ENCODE peak calls at places on chromosomes 12 and 14, in ten cellular contexts. L is GM23248; A is fibroblast of the aortic adventitia; N is heart left ventricle; S is right atrium auricular region; R is brain microvascular endothelial cell; F is heart right ventricle; D is lower lobe of right lung; V is effector memory CD4-positive, alpha-beta T cell; T is PC-9. G is an unnamed sample.

GRCh38 chr12:27367078-27367477 is 34.4 kb downstream of the BMAL2 start:
- DNase-seq in L (peak; percentile 15), A (peak; percentile 8), N (no peak), S (no peak), R (no peak), F (no peak), D (no peak), V (no peak), T (no peak), G (no peak)

GRCh38 chr12:107335802-107336570 is 242.6 kb upstream of the CRY1 start:
- DNase-seq in L (no peak), A (no peak), N (no peak), S (no peak), R (no peak), F (no peak), D (no peak), V (no peak), T (peak; percentile 0), G (no peak)

GRCh38 chr12:21580748-21581495 is 23.7 kb downstream of the GYS2 start:
- DNase-seq in L (no peak), A (no peak), N (no peak), S (no peak), R (no peak), F (no peak), D (no peak), V (no peak), T (no peak), G (no peak)

GRCh38 chr14:96754162-96754844 is 42.9 kb upstream of the VRK1 start:
- DNase-seq in L (no peak), A (no peak), N (no peak), S (no peak), R (no peak), F (no peak), D (no peak), V (no peak), T (no peak), G (no peak)

GRCh38 chr12:34394211-34395055 is 372.1 kb downstream of the ALG10 start:
- DNase-seq in L (no peak), A (no peak), N (peak; percentile 2), S (peak; percentile 50), R (no peak), F (no peak), D (peak; percentile 28), V (no peak), T (no peak), G (no peak)

GRCh38 chr12:132222096-132222807 is 78.0 kb downstream of the NOC4L start:
- DNase-seq in L (peak; percentile 56), A (no peak), N (no peak), S (no peak), R (peak; percentile 5), F (no peak), D (peak; percentile 52), V (no peak), T (peak; percentile 67), G (no peak)

GRCh38 chr14:74516451-74517155 is 23.0 kb downstream of the ISCA2 start:
- DNase-seq in L (peak; percentile 70), A (no peak), N (no peak), S (no peak), R (no peak), F (no peak), D (peak; percentile 39), V (no peak), T (no peak), G (no peak)

GRCh38 chr14:99327458-99328250 is 55.7 kb upstream of the BCL11B start:
- DNase-seq in L (peak; percentile 9), A (no peak), N (no peak), S (no peak), R (no peak), F (no peak), D (no peak), V (no peak), T (no peak), G (no peak)

DNA sequence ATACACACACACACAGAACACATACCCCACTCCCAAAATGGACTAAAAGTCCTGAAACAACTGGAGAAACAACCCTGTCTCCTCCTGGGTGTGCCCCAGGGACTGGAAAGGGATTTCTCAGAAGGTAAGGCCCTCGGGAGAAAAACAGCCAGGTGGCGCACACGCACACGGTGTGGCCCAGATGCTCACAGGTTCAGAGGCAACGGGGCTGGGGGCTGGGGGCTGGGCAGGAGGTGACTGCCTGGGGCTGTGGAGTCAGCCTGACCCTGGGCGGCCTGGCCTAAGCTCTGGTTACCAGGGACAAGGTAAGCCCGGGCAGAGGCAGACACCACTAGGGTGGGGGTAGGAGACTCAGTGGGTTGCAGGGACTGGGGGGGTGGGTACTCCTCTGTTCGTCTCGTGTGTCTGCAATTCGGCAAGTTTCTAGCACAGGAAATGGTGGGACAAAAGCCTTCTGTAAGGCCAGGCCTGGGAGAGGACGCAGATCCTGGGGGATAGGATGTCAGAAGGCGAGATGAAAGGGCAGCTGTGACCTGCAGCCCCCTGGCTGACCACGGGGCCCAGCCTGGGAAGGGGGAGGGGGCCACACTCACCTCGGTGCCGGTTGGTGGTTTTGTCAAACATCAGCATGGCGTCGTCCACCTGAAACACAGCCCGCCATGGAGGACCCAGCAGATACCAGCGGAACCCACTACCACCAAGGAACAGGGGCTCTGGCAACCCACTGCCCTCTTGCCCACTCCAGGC is 10.4 kb downstream of the MSI1 start:
- DNase-seq in L (no peak), A (no peak), N (no peak), S (no peak), R (no peak), F (no peak), D (no peak), V (no peak), T (no peak), G (no peak)
- H3K4me3 ChIP-seq in L (no peak overlapping the region), A (no peak overlapping the region), N (no peak overlapping the region), S (no peak overlapping the region), R (no peak overlapping the region), F (no peak overlapping the region), D (no peak overlapping the region), V (no peak overlapping the region), T (no peak overlapping the region), G (no peak overlapping the region)

GRCh38 chr12:114414866-114415524 is 9.1 kb upstream of the TBX5 start:
- DNase-seq in L (peak; percentile 57), A (no peak), N (no peak), S (no peak), R (no peak), F (no peak), D (no peak), V (no peak), T (no peak), G (no peak)

GRCh38 chr12:114415525-114415868 is 9.6 kb upstream of the TBX5 start:
- DNase-seq in L (no peak), A (no peak), N (no peak), S (no peak), R (no peak), F (no peak), D (no peak), V (no peak), T (no peak), G (no peak)

GRCh38 chr12:114416028-114416427 is 10.1 kb upstream of the TBX5 start:
- DNase-seq in L (no peak), A (no peak), N (no peak), S (no peak), R (no peak), F (no peak), D (no peak), V (no peak), T (no peak), G (no peak)

GRCh38 chr12:114412825-114413749 is 7.1 kb upstream of the TBX5 start:
- DNase-seq in L (peak; percentile 58), A (no peak), N (no peak), S (no peak), R (no peak), F (no peak), D (no peak), V (no peak), T (no peak), G (no peak)

DNA sequence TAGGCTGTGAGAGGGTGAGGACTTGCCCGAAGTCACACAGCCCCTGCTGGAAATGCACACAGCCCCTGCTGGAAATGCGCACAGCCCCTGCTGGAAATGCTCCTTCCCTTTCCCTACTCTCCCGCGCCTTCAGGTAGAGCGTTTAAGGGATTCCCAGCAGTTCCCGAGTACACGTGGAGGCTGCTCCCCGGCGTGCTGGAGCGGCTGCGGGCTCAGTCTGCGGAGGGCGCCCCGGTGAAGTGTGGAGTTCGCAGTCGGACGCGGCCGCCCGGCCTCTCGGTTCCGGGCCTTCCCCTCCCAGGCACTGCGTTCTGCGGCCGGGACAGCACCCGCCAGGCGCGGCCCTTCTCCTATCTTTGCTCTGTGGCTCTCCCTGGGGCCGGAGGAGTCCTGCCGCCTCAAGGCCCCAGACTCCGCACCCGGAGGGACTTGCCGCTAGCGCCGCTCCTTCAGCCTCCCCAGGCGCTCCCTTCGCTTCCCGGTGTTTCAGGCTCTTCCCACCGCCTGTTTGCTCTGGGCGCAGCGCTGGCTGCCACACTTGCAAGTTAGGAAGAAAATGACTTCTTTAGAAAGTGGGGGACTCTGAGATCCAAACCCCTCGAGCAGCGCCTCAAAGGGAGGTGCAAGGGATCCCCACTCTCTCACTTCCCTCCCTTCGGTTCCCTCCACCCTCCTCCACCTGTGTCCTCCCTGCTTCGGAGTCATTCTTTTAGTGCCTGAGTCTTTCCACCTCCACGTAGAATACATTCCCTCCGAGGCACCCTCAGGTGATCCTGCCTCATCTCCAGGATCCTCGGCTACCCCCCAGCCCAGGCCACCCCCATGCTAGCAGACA is 8.3 kb upstream of the TBX5 start:
- DNase-seq in L (peak; percentile 70), A (no peak), N (no peak), S (no peak), R (no peak), F (no peak), D (no peak), V (no peak), T (no peak), G (no peak)
- H3K4me3 ChIP-seq in L (peak overlapping the region; percentile 91), A (no peak overlapping the region), N (no peak overlapping the region), S (peak overlapping the region; percentile 8), R (no peak overlapping the region), F (no peak overlapping the region), D (peak overlapping the region; percentile 21), V (no peak overlapping the region), T (no peak overlapping the region), G (no peak overlapping the region)

GRCh38 chr12:23579257-23579656 is 370.2 kb downstream of the SOX5 start:
- DNase-seq in L (no peak), A (no peak), N (no peak), S (no peak), R (no peak), F (no peak), D (no peak), V (no peak), T (no peak), G (no peak)

DNA sequence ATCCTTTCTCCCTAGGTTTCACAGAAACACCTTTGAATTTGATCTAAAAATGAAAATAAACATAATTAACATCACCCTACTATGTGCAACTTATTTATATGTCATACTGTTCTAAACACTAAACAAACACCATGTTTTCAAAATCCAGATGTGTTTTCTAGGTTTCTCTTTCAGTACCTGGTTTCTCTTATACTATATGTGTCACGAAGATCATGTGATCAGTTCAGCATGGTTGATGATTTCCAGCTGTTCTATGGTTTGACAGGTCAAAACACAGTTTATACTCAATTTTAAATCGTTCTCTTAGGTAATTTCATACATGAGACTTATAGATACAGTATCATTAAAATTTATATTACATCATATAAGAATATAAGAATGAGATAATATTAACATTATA is 373.1 kb downstream of the SOX5 start:
- DNase-seq in L (no peak), A (no peak), N (no peak), S (no peak), R (no peak), F (no peak), D (no peak), V (no peak), T (no peak), G (no peak)
- H3K4me3 ChIP-seq in L (no peak overlapping the region), A (no peak overlapping the region), N (no peak overlapping the region), S (no peak overlapping the region), R (no peak overlapping the region), F (no peak overlapping the region), D (no peak overlapping the region), V (no peak overlapping the region), T (no peak overlapping the region), G (no peak overlapping the region)

GRCh38 chr12:5945071-5946008 is at the start of gene ANO2:
- DNase-seq in L (peak; percentile 44), A (no peak), N (no peak), S (no peak), R (no peak), F (peak; percentile 27), D (no peak), V (no peak), T (no peak), G (no peak)

GRCh38 chr12:5941907-5942306 is 3.2 kb downstream of the ANO2 start:
- DNase-seq in L (no peak), A (no peak), N (no peak), S (no peak), R (no peak), F (no peak), D (no peak), V (no peak), T (peak; percentile 19), G (no peak)

GRCh38 chr12:5944053-5944452 is 1.0 kb downstream of the ANO2 start:
- DNase-seq in L (no peak), A (no peak), N (no peak), S (no peak), R (no peak), F (no peak), D (no peak), V (no peak), T (peak; percentile 21), G (no peak)

GRCh38 chr12:5946388-5946787 is 1.3 kb upstream of the ANO2 start:
- DNase-seq in L (no peak), A (no peak), N (no peak), S (no peak), R (no peak), F (no peak), D (no peak), V (no peak), T (no peak), G (no peak)

GRCh38 chr12:5944688-5945070 is 380 bp downstream of the ANO2 start:
- DNase-seq in L (peak; percentile 33), A (peak; percentile 3), N (no peak), S (no peak), R (no peak), F (no peak), D (no peak), V (no peak), T (no peak), G (no peak)
- H3K4me3 ChIP-seq in L (peak overlapping the region; percentile 59), A (peak overlapping the region; percentile 31), N (peak overlapping the region; percentile 59), S (peak overlapping the region; percentile 5), R (peak overlapping the region; percentile 39), F (peak overlapping the region; percentile 53), D (peak overlapping the region; percentile 41), V (no peak overlapping the region), T (no peak overlapping the region), G (peak overlapping the region; percentile 90)